ENCODE peak calls at places on chromosome 5, in nine cellular contexts. R, W, V, Y, H, T, L, F and A are unnamed samples.

GRCh38 chr5:96601200-96601599 is 61.0 kb upstream of the CAST start:
- DNase-seq in R (peak; percentile 60), W (no peak), V (no peak), Y (no peak), H (no peak), T (no peak), L (peak; percentile 34), F (no peak), A (no peak)

GRCh38 chr5:54743997-54744788 is 226.6 kb downstream of the SNX18 start:
- DNase-seq in R (peak; percentile 38), W (peak; percentile 94), V (no peak), Y (peak; percentile 50), H (peak; percentile 56), T (peak; percentile 12), L (peak; percentile 95), F (peak; percentile 78), A (no peak)

GRCh38 chr5:110752953-110753352 is 14.1 kb downstream of the SLC25A46 start:
- DNase-seq in R (no peak), W (no peak), V (no peak), Y (no peak), H (no peak), T (no peak), L (no peak), F (no peak), A (no peak)

GRCh38 chr5:175836741-175837729 is 34.3 kb upstream of the CPLX2 start:
- DNase-seq in R (no peak), W (no peak), V (no peak), Y (no peak), H (no peak), T (no peak), L (no peak), F (no peak), A (no peak)

GRCh38 chr5:35129276-35129675 is 81.5 kb upstream of the AGXT2 start:
- DNase-seq in R (no peak), W (peak; percentile 88), V (no peak), Y (no peak), H (no peak), T (no peak), L (peak; percentile 91), F (peak; percentile 72), A (no peak)

GRCh38 chr5:172051643-172052362 is 45.4 kb upstream of the FBXW11 start:
- DNase-seq in R (peak; percentile 92), W (peak; percentile 39), V (no peak), Y (no peak), H (no peak), T (no peak), L (no peak), F (no peak), A (no peak)

GRCh38 chr5:136814621-136815378 is 449.5 kb upstream of the TRPC7 start:
- DNase-seq in R (no peak), W (peak; percentile 56), V (no peak), Y (no peak), H (no peak), T (no peak), L (peak; percentile 62), F (no peak), A (no peak)

GRCh38 chr5:141039517-141039916 is 11.7 kb upstream of the PCDHB1 start:
- DNase-seq in R (no peak), W (no peak), V (no peak), Y (no peak), H (no peak), T (no peak), L (no peak), F (peak; percentile 53), A (no peak)

GRCh38 chr5:150589791-150590601 is 50.5 kb upstream of the SYNPO start:
- DNase-seq in R (no peak), W (peak; percentile 57), V (no peak), Y (no peak), H (no peak), T (no peak), L (no peak), F (no peak), A (no peak)

GRCh38 chr5:72508241-72509170 is 1.3 kb upstream of the ZNF366 start:
- DNase-seq in R (no peak), W (no peak), V (no peak), Y (peak; percentile 35), H (no peak), T (no peak), L (no peak), F (no peak), A (no peak)

GRCh38 chr5:24720743-24721142 is 76.0 kb upstream of the CDH10 start:
- DNase-seq in R (no peak), W (no peak), V (no peak), Y (no peak), H (no peak), T (no peak), L (no peak), F (no peak), A (no peak)

GRCh38 chr5:132209131-132209530 is 18.5 kb downstream of the P4HA2 start:
- DNase-seq in R (no peak), W (no peak), V (no peak), Y (no peak), H (no peak), T (no peak), L (peak; percentile 31), F (no peak), A (no peak)

GRCh38 chr5:56995605-56996004 is 43.7 kb upstream of the MIER3 start:
- DNase-seq in R (no peak), W (no peak), V (no peak), Y (no peak), H (no peak), T (no peak), L (no peak), F (no peak), A (no peak)